ENCODE peak calls at places on chromosomes 7 and 10, in six cellular contexts. M is fibroblast of pulmonary artery; Y is stimulated activated CD4-positive, alpha-beta T cell treated with anti-CD3 and anti-CD28 coated beads, Interleukin-1b, Interleukin-23, amount 100 ng/mL, for 1 hour; Z is 8988T; K is left colon; B is prostate gland. P is an unnamed sample.

GRCh38 chr7:143236408-143236990 is 14.7 kb downstream of the TAS2R40 start:
- DNase-seq in M (no peak), B (no peak), Y (no peak), Z (no peak), K (no peak), P (no peak)

GRCh38 chr7:36962367-36962766 is 238.1 kb upstream of the AOAH start:
- DNase-seq in K (no peak), B (no peak), Y (no peak), M (no peak), Z (no peak), P (no peak)

GRCh38 chr7:122791959-122792545 is 89.3 kb upstream of the RNF148 start:
- DNase-seq in Y (no peak), Z (no peak), K (no peak), B (no peak), M (no peak), P (no peak)

GRCh38 chr7:142153400-142153799 is 41.9 kb downstream of the MGAM2 start:
- DNase-seq in M (no peak), Y (no peak), K (no peak), Z (peak), B (no peak), P (no peak)

GRCh38 chr7:129835436-129836020 is 117.2 kb downstream of the UBE2H start:
- DNase-seq in Z (no peak), B (no peak), Y (no peak), M (no peak), K (no peak), P (no peak)

GRCh38 chr7:17367502-17367901 is 69.0 kb downstream of the AHR start:
- DNase-seq in K (no peak), M (no peak), B (no peak), Z (no peak), Y (no peak), P (no peak)

GRCh38 chr10:94097656-94098055 is 103.9 kb downstream of the PLCE1 start:
- DNase-seq in Z (no peak), M (no peak), B (no peak), K (no peak), Y (no peak), P (no peak)

GRCh38 chr7:37145682-37146081 is 303.0 kb downstream of the ELMO1 start:
- DNase-seq in Y (no peak), M (no peak), K (no peak), Z (no peak), B (no peak), P (no peak)

GRCh38 chr10:131983780-131984179 is 2.1 kb upstream of the BNIP3 start:
- DNase-seq in Y (no peak), K (no peak), Z (peak), M (peak), B (no peak), P (no peak)

GRCh38 chr10:79139124-79139835 is 70.5 kb downstream of the ZMIZ1 start:
- DNase-seq in Z (no peak), Y (no peak), K (no peak), B (no peak), M (peak), P (peak)